ENCODE peak calls at places on chromosomes 6 and 20, in ten cellular contexts. A, F, P, M, C, B, E, L, G and S are unnamed samples.

GRCh38 chr6:75266716-75267291 is 17.8 kb downstream of the TMEM30A start:
- DNase-seq in A (no peak), F (no peak), P (peak), M (no peak), C (peak), B (no peak), E (no peak), L (peak), G (no peak), S (no peak)

GRCh38 chr20:23049201-23049932 is at the start of gene THBD:
- DNase-seq in A (peak), F (peak), P (no peak), M (peak), C (peak), B (peak), E (no peak), L (no peak), G (no peak), S (no peak)

GRCh38 chr6:92550501-92550900 is 868.9 kb downstream of the EPHA7 start:
- DNase-seq in A (no peak), F (no peak), P (no peak), M (no peak), C (no peak), B (no peak), E (no peak), L (no peak), G (no peak), S (no peak)

GRCh38 chr20:8693709-8694108 is 375.2 kb upstream of the PLCB4 start:
- DNase-seq in A (no peak), F (no peak), P (no peak), M (no peak), C (peak), B (no peak), E (peak), L (no peak), G (no peak), S (no peak)

GRCh38 chr6:156185113-156185512 is 592.1 kb upstream of the ARID1B start:
- DNase-seq in A (no peak), F (no peak), P (no peak), M (no peak), C (no peak), B (no peak), E (no peak), L (no peak), G (no peak), S (no peak)

GRCh38 chr20:12036142-12036541 is 118.4 kb downstream of the BTBD3 start:
- DNase-seq in A (no peak), F (no peak), P (no peak), M (no peak), C (no peak), B (no peak), E (no peak), L (no peak), G (no peak), S (no peak)

GRCh38 chr20:11403711-11404110 is 514.0 kb upstream of the BTBD3 start:
- DNase-seq in A (no peak), F (no peak), P (no peak), M (no peak), C (peak), B (no peak), E (no peak), L (no peak), G (no peak), S (no peak)

GRCh38 chr6:29633532-29633901 is 534 bp upstream of the GABBR1 start:
- DNase-seq in A (no peak), F (no peak), P (no peak), M (no peak), C (no peak), B (no peak), E (no peak), L (no peak), G (no peak), S (no peak)

GRCh38 chr20:47348539-47349142 is 7.9 kb downstream of the ZMYND8 start:
- DNase-seq in A (no peak), F (no peak), P (no peak), M (no peak), C (no peak), B (no peak), E (no peak), L (no peak), G (no peak), S (no peak)

GRCh38 chr20:24100370-24101011 is 111.9 kb upstream of the GGTLC1 start:
- DNase-seq in A (peak), F (peak), P (peak), M (no peak), C (peak), B (no peak), E (no peak), L (peak), G (peak), S (no peak)

DNA sequence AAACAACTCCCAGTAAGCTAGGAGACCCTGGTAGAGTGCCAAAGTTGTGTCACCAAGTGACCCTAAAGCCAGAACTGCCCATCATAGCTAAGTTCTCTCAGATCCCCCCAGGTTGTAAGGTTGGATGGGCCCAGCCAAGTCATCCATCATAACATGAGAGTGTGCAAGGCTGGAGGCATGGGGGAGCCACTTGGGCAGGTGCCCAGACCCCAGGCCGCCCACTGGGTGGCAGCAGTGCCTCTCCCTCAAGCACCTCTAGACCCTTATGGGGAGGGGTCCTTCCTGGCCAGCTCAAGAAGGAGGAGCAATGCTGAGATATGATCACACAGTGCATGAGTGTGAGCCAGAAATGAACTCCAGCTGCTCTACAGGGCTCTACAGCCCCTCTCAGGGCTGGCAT is 154.5 kb downstream of the MYLK4 start:
- DNase-seq in A (no peak), F (no peak), P (no peak), M (no peak), C (no peak), B (no peak), E (no peak), L (no peak), G (no peak), S (no peak)
- TF ChIP-seq CTCF in A (no peak), F (no peak), P (peak), M (no peak), C (no peak), B (peak), E (no peak), L (no peak), G (no peak), S (no peak)

GRCh38 chr6:112780498-112781096 is 433.5 kb downstream of the RFPL4B start:
- DNase-seq in A (peak), F (peak), P (peak), M (no peak), C (peak), B (peak), E (peak), L (peak), G (no peak), S (peak)
- TF ChIP-seq CTCF in A (peak), F (peak), P (peak), M (peak), C (peak), B (peak), E (peak), L (peak), G (no peak), S (peak)

GRCh38 chr6:34246563-34247391 is 2.0 kb downstream of the SMIM29 start:
- DNase-seq in A (peak), F (no peak), P (peak), M (peak), C (no peak), B (peak), E (no peak), L (no peak), G (peak), S (no peak)

GRCh38 chr6:34246249-34246562 is 2.6 kb downstream of the SMIM29 start:
- DNase-seq in A (no peak), F (no peak), P (no peak), M (no peak), C (no peak), B (no peak), E (no peak), L (no peak), G (no peak), S (no peak)

GRCh38 chr6:34248198-34248726 is 544 bp downstream of the SMIM29 start:
- DNase-seq in A (peak), F (peak), P (peak), M (peak), C (peak), B (peak), E (no peak), L (peak), G (no peak), S (no peak)

GRCh38 chr6:34248727-34249468 is at the start of gene SMIM29:
- DNase-seq in A (peak), F (peak), P (peak), M (peak), C (peak), B (peak), E (peak), L (peak), G (peak), S (peak)

DNA sequence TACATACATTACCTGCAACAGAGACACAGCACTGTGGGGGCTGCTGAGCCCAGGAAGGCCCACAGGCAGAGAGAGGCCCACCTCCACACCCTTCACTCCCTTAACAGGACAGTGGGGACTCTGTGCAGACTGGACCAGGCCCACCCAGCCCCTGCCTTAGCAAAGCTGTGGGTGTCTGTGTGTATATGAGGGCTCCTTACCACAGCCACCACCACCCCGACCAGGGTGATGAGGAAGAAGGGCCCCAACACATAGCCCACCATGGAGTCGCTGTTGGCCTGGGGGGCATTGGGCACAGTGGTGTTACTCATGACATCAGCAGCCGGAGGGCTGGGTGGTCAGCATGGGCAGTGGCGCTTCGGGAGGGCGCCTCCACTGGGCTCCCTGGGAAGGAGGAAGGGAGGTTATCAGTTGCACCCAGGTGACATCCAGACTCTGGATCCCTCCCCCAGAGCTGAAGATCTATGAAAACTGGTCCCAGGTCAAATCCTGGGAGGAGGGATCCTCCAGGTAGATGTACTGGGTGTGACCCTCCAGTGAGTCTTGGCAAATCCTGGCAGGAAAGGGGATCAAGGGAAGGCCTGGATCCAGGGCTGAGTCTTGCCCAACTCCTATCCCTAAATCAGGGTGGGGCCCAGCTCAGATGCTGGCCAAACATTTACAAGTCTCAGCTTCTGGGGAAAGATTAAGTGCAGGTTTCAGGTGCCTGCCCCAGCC is 1.2 kb downstream of the SMIM29 start:
- DNase-seq in A (no peak), F (no peak), P (peak), M (peak), C (no peak), B (peak), E (no peak), L (no peak), G (no peak), S (no peak)
- TF ChIP-seq CTCF in A (no peak), F (no peak), P (no peak), M (no peak), C (no peak), B (no peak), E (no peak), L (no peak), G (no peak), S (no peak)

GRCh38 chr6:37538107-37538506 is 38.4 kb upstream of the CCDC167 start:
- DNase-seq in A (peak), F (no peak), P (peak), M (no peak), C (no peak), B (no peak), E (no peak), L (no peak), G (no peak), S (no peak)

GRCh38 chr6:37536462-37537225 is 37.0 kb upstream of the CCDC167 start:
- DNase-seq in A (no peak), F (no peak), P (no peak), M (no peak), C (no peak), B (no peak), E (no peak), L (no peak), G (no peak), S (no peak)

GRCh38 chr6:37539706-37540352 is 40.1 kb upstream of the CCDC167 start:
- DNase-seq in A (no peak), F (no peak), P (no peak), M (no peak), C (no peak), B (no peak), E (no peak), L (no peak), G (no peak), S (no peak)

GRCh38 chr6:37532122-37532521 is 32.4 kb upstream of the CCDC167 start:
- DNase-seq in A (no peak), F (no peak), P (no peak), M (no peak), C (no peak), B (no peak), E (no peak), L (no peak), G (no peak), S (no peak)

GRCh38 chr6:37535701-37536461 is 36.2 kb upstream of the CCDC167 start:
- DNase-seq in A (peak), F (no peak), P (peak), M (no peak), C (no peak), B (peak), E (no peak), L (no peak), G (no peak), S (peak)
- TF ChIP-seq CTCF in A (no peak), F (no peak), P (peak), M (peak), C (no peak), B (peak), E (no peak), L (no peak), G (no peak), S (no peak)

DNA sequence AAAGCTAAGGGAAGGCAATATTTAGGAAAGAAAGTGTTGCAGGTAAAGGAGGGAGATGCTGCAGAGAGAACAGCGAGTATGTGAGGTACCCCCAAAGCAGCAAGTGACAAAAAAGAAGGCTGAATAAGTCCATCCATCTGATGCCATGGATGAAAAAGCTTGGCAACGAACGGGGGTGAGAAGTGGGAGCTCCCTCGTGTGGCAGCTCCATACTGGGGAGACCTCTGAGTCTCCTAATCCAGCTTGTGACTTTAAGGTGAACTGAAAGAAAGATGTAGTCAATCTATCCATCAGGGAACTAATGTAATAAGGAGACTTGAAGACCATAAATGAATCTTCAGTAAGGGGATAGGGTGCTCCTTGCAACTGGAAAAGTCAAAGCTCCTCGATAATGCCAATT is 156.6 kb downstream of the OTOR start:
- DNase-seq in A (no peak), F (no peak), P (no peak), M (no peak), C (no peak), B (no peak), E (no peak), L (no peak), G (no peak), S (no peak)
- TF ChIP-seq CTCF in A (no peak), F (no peak), P (no peak), M (no peak), C (no peak), B (peak), E (no peak), L (no peak), G (no peak), S (no peak)

GRCh38 chr6:138727182-138727581 is 46.4 kb upstream of the CCDC28A start:
- DNase-seq in A (no peak), F (no peak), P (no peak), M (no peak), C (peak), B (no peak), E (no peak), L (no peak), G (no peak), S (no peak)

GRCh38 chr6:138722425-138723371 is 50.9 kb upstream of the CCDC28A start:
- DNase-seq in A (no peak), F (no peak), P (no peak), M (no peak), C (peak), B (no peak), E (peak), L (no peak), G (no peak), S (no peak)

GRCh38 chr6:138726066-138727060 is 47.2 kb upstream of the CCDC28A start:
- DNase-seq in A (no peak), F (no peak), P (no peak), M (no peak), C (no peak), B (no peak), E (no peak), L (no peak), G (no peak), S (no peak)

GRCh38 chr6:138719744-138720143 is 53.8 kb upstream of the CCDC28A start:
- DNase-seq in A (no peak), F (no peak), P (no peak), M (no peak), C (no peak), B (no peak), E (no peak), L (no peak), G (no peak), S (no peak)

GRCh38 chr6:138724015-138724414 is 49.6 kb upstream of the CCDC28A start:
- DNase-seq in A (peak), F (no peak), P (no peak), M (no peak), C (peak), B (no peak), E (no peak), L (no peak), G (no peak), S (no peak)
- TF ChIP-seq CTCF in A (no peak), F (no peak), P (no peak), M (no peak), C (no peak), B (no peak), E (peak), L (no peak), G (no peak), S (no peak)

GRCh38 chr20:19327401-19327800 is 115.0 kb downstream of the SLC24A3 start:
- DNase-seq in A (no peak), F (no peak), P (no peak), M (no peak), C (no peak), B (peak), E (no peak), L (no peak), G (no peak), S (no peak)
- TF ChIP-seq CTCF in A (no peak), F (no peak), P (no peak), M (no peak), C (no peak), B (no peak), E (no peak), L (no peak), G (no peak), S (no peak)